ENCODE peak calls at places on chromosomes 13 and 19, in four cellular contexts. G is fibroblast of pulmonary artery, R is astrocyte of the cerebellum, Y is cardiac muscle cell. X is an unnamed sample.

GRCh38 chr19:18435185-18435841 is 2.6 kb downstream of the ISYNA1 start:
- DNase-seq in R (no peak), G (no peak), Y (no peak), X (no peak)

GRCh38 chr19:55368701-55369563 is 1.3 kb downstream of the IL11 start:
- DNase-seq in R (no peak), G (peak), Y (peak), X (no peak)

GRCh38 chr13:99827011-99827410 is 144.6 kb downstream of the ZIC5 start:
- DNase-seq in G (no peak), R (peak), Y (no peak), X (no peak)

GRCh38 chr13:23175920-23176319 is 4.9 kb upstream of the SGCG start:
- DNase-seq in R (no peak), Y (peak), G (peak), X (no peak)

GRCh38 chr13:23718916-23719470 is 148.8 kb downstream of the TNFRSF19 start:
- DNase-seq in R (no peak), Y (no peak), G (no peak), X (no peak)

GRCh38 chr19:33456845-33457220 is 64.8 kb downstream of the PEPD start:
- DNase-seq in R (no peak), G (no peak), Y (no peak), X (no peak)

GRCh38 chr13:25864936-25865335 is 186.9 kb downstream of the SHISA2 start:
- DNase-seq in G (no peak), Y (no peak), R (no peak), X (no peak)

GRCh38 chr13:34943675-34944634 is 1.9 kb downstream of the NBEA start:
- DNase-seq in R (no peak), G (no peak), Y (no peak), X (no peak)

GRCh38 chr13:73893833-73894232 is 240.4 kb downstream of the KLF12 start:
- DNase-seq in G (no peak), R (no peak), Y (no peak), X (no peak)

GRCh38 chr19:47111081-47111589 is 2.4 kb downstream of the ZC3H4 start:
- DNase-seq in R (no peak), Y (no peak), G (no peak), X (no peak)

GRCh38 chr13:33188093-33188882 is 97.3 kb downstream of the STARD13 start:
- DNase-seq in Y (peak), G (peak), R (no peak), X (no peak)

GRCh38 chr13:109646423-109646822 is 140.0 kb downstream of the IRS2 start:
- DNase-seq in Y (no peak), R (no peak), G (no peak), X (no peak)

GRCh38 chr19:48618278-48618915 is 581 bp downstream of the RPL18 start:
- DNase-seq in G (no peak), Y (no peak), R (no peak), X (no peak)

GRCh38 chr19:48618916-48619691 is at the start of the genes RPL18 and SPHK2:
- DNase-seq in R (peak), Y (peak), G (peak), X (peak)

GRCh38 chr19:48617146-48617937 is 1.6 kb downstream of the RPL18 start:
- DNase-seq in R (peak), Y (peak), G (no peak), X (no peak)

GRCh38 chr19:48616491-48617056 is 1.7 kb upstream of the FAM83E start:
- DNase-seq in G (no peak), R (no peak), Y (no peak), X (no peak)

GRCh38 chr19:48619692-48620565 is 623 bp downstream of the SPHK2 start:
- DNase-seq in G (no peak), Y (peak), R (no peak), X (no peak)
- TF ChIP-seq CTCF in G (no peak), Y (no peak), R (no peak), X (no peak)

GRCh38 chr19:50290011-50290410 is 39.2 kb downstream of the KCNC3 start:
- DNase-seq in R (no peak), Y (no peak), G (no peak), X (no peak)
- TF ChIP-seq CTCF in R (no peak), Y (no peak), G (no peak), X (no peak)

GRCh38 chr13:101941095-101941777 is 460.6 kb downstream of the FGF14 start:
- DNase-seq in G (peak), R (no peak), Y (no peak), X (no peak)
- TF ChIP-seq CTCF in G (no peak), R (peak), Y (no peak), X (peak)

DNA sequence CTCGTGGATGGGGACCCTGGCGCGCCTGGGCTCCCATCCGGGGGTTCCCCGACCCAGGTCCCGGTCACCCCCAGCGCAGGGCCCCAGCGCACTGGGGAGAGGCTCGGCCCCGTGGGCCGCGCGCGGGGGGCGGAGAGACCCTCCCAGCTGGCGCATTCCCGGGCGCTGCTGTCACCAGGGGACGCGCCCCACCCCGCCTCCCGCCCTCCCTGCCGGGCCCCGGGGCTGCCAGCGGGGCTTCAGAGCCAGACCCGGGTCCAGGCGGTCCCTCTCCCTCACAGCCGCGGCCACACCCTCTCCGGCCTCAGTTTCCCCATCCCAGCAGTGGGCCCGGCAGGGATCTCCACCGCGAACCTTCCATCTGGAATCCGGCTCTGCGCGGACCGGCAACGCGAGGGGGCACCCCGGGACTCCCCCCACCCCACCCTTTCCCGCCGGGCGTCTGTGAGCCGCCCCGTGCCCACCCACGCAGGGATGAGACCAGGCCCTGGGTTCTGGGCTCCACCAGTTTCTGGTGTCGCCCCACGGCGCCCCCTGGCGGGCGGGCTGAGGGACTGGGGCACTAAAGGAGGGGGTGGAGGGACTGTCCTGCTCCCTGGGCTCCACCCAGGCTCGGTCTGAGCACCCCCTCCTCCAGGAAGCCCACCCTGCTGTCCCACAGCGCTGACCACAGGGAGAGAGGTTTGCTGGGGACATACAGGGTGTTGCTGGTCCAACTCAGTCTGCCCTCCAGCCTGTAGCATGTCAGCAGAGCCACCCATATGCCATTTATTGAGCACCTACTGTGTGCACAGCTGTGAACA is 874 bp upstream of the ADAMTSL5 start:
- DNase-seq in Y (peak), G (peak), R (no peak), X (no peak)
- TF ChIP-seq CTCF in Y (peak), G (peak), R (peak), X (peak)

GRCh38 chr13:21101865-21102576 is 40.6 kb upstream of the LATS2 start:
- DNase-seq in R (no peak), G (no peak), Y (no peak), X (no peak)
- TF ChIP-seq CTCF in R (no peak), G (no peak), Y (no peak), X (no peak)

X was measured in D721Med.